ENCODE peak calls at places on chromosomes 3 and 15, in six cellular contexts. D is right lobe of liver, R is fibroblast of lung, N is A673, K is HL-60, C is heart left ventricle. U is an unnamed sample.

GRCh38 chr15:81002254-81003022 is 1.7 kb downstream of the TLNRD1 start:
- DNase-seq in D (no peak), R (no peak), N (peak), K (no peak), C (peak), U (no peak)

GRCh38 chr15:42063122-42063848 is 31.1 kb downstream of the PLA2G4D start:
- DNase-seq in D (no peak), R (no peak), N (no peak), K (no peak), C (no peak), U (no peak)

GRCh38 chr15:41967506-41968206 is 4.7 kb downstream of the EHD4 start:
- DNase-seq in D (peak), R (no peak), N (peak), K (peak), C (peak), U (no peak)

GRCh38 chr3:99577160-99577559 is 61.2 kb upstream of the COL8A1 start:
- DNase-seq in D (no peak), R (no peak), N (no peak), K (no peak), C (no peak), U (no peak)

GRCh38 chr3:160999268-160999667 is 105.9 kb downstream of the B3GALNT1 start:
- DNase-seq in D (no peak), R (no peak), N (no peak), K (no peak), C (no peak), U (no peak)

GRCh38 chr3:14158370-14158769 is 20.0 kb downstream of the XPC start:
- DNase-seq in D (no peak), R (no peak), N (no peak), K (no peak), C (no peak), U (no peak)

GRCh38 chr15:23690450-23690852 is 3.3 kb upstream of the NDN start:
- DNase-seq in D (no peak), R (peak), N (no peak), K (no peak), C (peak), U (no peak)

GRCh38 chr15:68410466-68411200 is 21.3 kb downstream of the ITGA11 start:
- DNase-seq in D (peak), R (no peak), N (no peak), K (no peak), C (no peak), U (no peak)

GRCh38 chr3:27134165-27134796 is 234.9 kb downstream of the NEK10 start:
- DNase-seq in D (peak), R (peak), N (peak), K (peak), C (peak), U (peak)

GRCh38 chr3:50388021-50388719 is 28.8 kb upstream of the TMEM115 start:
- DNase-seq in D (no peak), R (no peak), N (no peak), K (peak), C (no peak), U (no peak)
- TF ChIP-seq CTCF in D (no peak), R (peak), N (peak), K (peak), C (no peak), U (peak)

DNA sequence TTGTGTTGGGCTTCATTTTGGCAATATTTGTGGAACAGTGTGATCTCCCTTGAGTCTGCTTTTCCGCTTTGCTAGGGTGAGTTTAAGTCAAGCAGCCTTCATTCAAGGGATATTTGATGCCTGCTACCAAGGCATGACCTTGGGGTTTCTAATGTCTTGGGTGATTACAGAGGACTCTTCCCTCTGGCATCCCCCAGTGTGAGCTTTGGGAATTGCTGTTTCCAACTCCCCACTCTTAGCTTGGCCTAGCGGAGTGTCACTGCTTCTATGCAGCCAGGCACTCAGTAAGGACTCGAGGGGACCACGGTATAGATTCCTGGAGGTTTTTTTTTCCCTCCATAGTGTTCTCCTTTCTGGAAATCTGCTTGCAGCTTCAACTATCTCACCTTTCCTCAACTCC is 21.1 kb downstream of the GCNT3 start:
- DNase-seq in D (no peak), R (no peak), N (peak), K (no peak), C (no peak), U (no peak)
- TF ChIP-seq CTCF in D (no peak), R (peak), N (peak), K (no peak), C (no peak), U (peak)

GRCh38 chr3:127387119-127387518 is 99.3 kb upstream of the PRR20G start:
- DNase-seq in D (no peak), R (no peak), N (no peak), K (no peak), C (no peak), U (no peak)

GRCh38 chr3:127386490-127386889 is 98.6 kb upstream of the PRR20G start:
- DNase-seq in D (no peak), R (no peak), N (no peak), K (no peak), C (no peak), U (no peak)

GRCh38 chr3:127385540-127385870 is 97.7 kb upstream of the PRR20G start:
- DNase-seq in D (no peak), R (no peak), N (no peak), K (no peak), C (no peak), U (no peak)

GRCh38 chr3:127383656-127384179 is 95.9 kb upstream of the PRR20G start:
- DNase-seq in D (no peak), R (no peak), N (no peak), K (no peak), C (no peak), U (no peak)

DNA sequence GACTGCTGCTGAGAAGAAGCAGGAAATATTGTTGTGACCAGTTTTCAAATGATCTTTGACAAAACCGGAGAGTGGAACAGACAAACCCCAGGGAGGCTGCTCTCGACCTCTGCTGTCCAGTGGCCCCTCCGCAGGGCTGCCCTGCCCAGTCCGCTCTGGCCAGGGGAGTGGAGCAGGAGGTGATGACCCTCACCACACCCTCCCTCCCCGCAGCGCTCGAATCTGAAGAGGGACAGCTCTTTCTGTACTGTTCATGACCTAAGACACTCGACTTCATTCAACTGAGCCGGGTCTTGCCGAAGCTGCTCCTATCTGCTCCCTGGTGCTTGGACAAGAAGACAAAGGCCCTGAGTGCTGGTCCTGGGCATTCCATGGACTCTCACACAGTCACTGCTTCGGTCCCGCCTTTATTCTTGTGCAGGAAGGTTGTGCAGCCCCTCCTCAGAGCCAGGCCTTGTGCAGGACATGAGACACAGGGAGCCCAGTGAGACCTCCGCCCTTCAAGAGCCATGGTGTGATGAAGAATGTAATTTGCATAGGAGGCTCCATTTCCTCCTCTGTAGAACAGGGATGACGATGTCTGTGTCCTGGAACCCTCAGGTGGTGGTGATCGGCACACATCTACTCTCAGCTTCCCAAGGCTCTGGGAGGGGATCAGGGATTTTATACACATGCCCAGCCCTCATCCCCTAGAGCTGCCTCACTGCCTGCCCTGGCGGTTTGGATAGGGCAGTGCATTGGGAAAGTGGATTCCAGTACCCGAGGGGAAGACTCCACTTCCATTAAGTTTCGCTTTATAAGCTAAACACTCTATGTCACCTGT is 97.1 kb upstream of the PRR20G start:
- DNase-seq in D (no peak), R (no peak), N (no peak), K (no peak), C (no peak), U (no peak)
- TF ChIP-seq CTCF in D (no peak), R (no peak), N (no peak), K (no peak), C (no peak), U (no peak)

GRCh38 chr3:45544719-45545296 is 49.7 kb upstream of the LIMD1 start:
- DNase-seq in D (peak), R (no peak), N (no peak), K (no peak), C (no peak), U (no peak)
- TF ChIP-seq CTCF in D (no peak), R (peak), N (no peak), K (no peak), C (no peak), U (no peak)

U was measured in AG09319.